ENCODE peak calls at places on chromosome 21, in six cellular contexts. G, W, A, T, K and X are unnamed samples.

GRCh38 chr21:43646550-43647260 is 12.6 kb downstream of the HSF2BP start:
- DNase-seq in G (peak), W (peak), A (peak), T (peak), K (peak), X (peak)

GRCh38 chr21:41596241-41596925 is 88.4 kb upstream of the TMPRSS2 start:
- DNase-seq in W (no peak), K (no peak), G (no peak), A (no peak), T (peak), X (no peak)

GRCh38 chr21:21921410-21922232 is 923.4 kb downstream of the NCAM2 start:
- DNase-seq in W (no peak), T (no peak), K (peak), A (no peak), G (no peak), X (no peak)

GRCh38 chr21:39913651-39914145 is 46.5 kb downstream of the PCP4 start:
- DNase-seq in G (no peak), T (no peak), A (no peak), K (no peak), W (no peak), X (no peak)

GRCh38 chr21:45979141-45979631 is 2.4 kb upstream of the COL6A1 start:
- DNase-seq in W (no peak), T (peak), A (no peak), K (no peak), G (peak), X (no peak)

GRCh38 chr21:42580793-42581201 is 67.1 kb downstream of the SLC37A1 start:
- DNase-seq in W (no peak), A (no peak), G (no peak), T (no peak), K (no peak), X (no peak)

GRCh38 chr21:38807987-38808386 is 2.3 kb downstream of the ETS2 start:
- DNase-seq in A (no peak), W (no peak), K (no peak), G (peak), T (no peak), X (peak)

GRCh38 chr21:43757601-43758000 is 18.5 kb downstream of the CSTB start:
- DNase-seq in T (no peak), G (no peak), W (no peak), A (no peak), K (no peak), X (no peak)

GRCh38 chr21:30234643-30235042 is 18.7 kb upstream of the CLDN8 start:
- DNase-seq in A (no peak), W (no peak), G (no peak), T (no peak), K (peak), X (no peak)

GRCh38 chr21:29434081-29434480 is 135.4 kb downstream of the BACH1 start:
- DNase-seq in K (no peak), T (no peak), A (no peak), W (no peak), G (no peak), X (no peak)

GRCh38 chr21:14523234-14523633 is 22.9 kb downstream of the SAMSN1 start:
- DNase-seq in W (peak), A (no peak), K (no peak), T (no peak), G (no peak), X (no peak)

GRCh38 chr21:45986316-45987051 is 4.9 kb downstream of the COL6A1 start:
- DNase-seq in A (no peak), T (no peak), W (no peak), G (no peak), K (no peak), X (no peak)

GRCh38 chr21:28903448-28903847 is 89.2 kb downstream of the LTN1 start:
- DNase-seq in A (no peak), G (no peak), T (no peak), K (no peak), W (no peak), X (no peak)

GRCh38 chr21:42671778-42672593 is 18.6 kb downstream of the PDE9A start:
- DNase-seq in W (no peak), T (no peak), G (no peak), K (no peak), A (no peak), X (no peak)

GRCh38 chr21:24428539-24429186 is 1178.6 kb downstream of the MRPL39 start:
- DNase-seq in K (no peak), T (no peak), W (peak), G (no peak), A (no peak), X (peak)

GRCh38 chr21:31557421-31557955 is 102.0 kb upstream of the SOD1 start:
- DNase-seq in K (no peak), W (peak), G (peak), T (no peak), A (no peak), X (no peak)

GRCh38 chr21:26106562-26106961 is 64.0 kb downstream of the APP start:
- DNase-seq in T (no peak), A (no peak), K (no peak), W (no peak), G (no peak), X (no peak)